ENCODE peak calls at places on chromosome 1, in eight cellular contexts. X is stomach; L is iPS DF 19.7; P is MG63; U is heart right ventricle; H is NCI-H2081; C is activated naive CD4-positive, alpha-beta T cell; Q is hypothalamus. W is an unnamed sample.

GRCh38 chr1:160403244-160403643 is 2.9 kb downstream of the VANGL2 start:
- DNase-seq in X (no peak), Q (no peak), C (no peak), P (no peak), L (no peak), H (no peak), U (no peak), W (no peak)

GRCh38 chr1:214216031-214216430 is 64.9 kb upstream of the SMYD2 start:
- DNase-seq in U (no peak), P (no peak), C (no peak), L (no peak), X (no peak), H (no peak), Q (no peak), W (no peak)

GRCh38 chr1:180141381-180141934 is 13.2 kb upstream of the QSOX1 start:
- DNase-seq in Q (no peak), H (no peak), X (no peak), U (no peak), C (no peak), P (no peak), L (no peak), W (no peak)

GRCh38 chr1:55575571-55576279 is 360.6 kb upstream of the USP24 start:
- DNase-seq in L (no peak), X (no peak), P (peak), H (no peak), C (no peak), Q (peak), U (no peak), W (peak)

GRCh38 chr1:178267646-178268094 is 173.8 kb downstream of the RASAL2 start:
- DNase-seq in X (no peak), L (peak), H (no peak), U (no peak), Q (no peak), P (no peak), C (no peak), W (no peak)

GRCh38 chr1:118578276-118578675 is 393.2 kb upstream of the SPAG17 start:
- DNase-seq in P (no peak), X (no peak), H (no peak), Q (no peak), U (no peak), L (no peak), C (no peak), W (no peak)

GRCh38 chr1:70627910-70628309 is 216.8 kb downstream of the CTH start:
- DNase-seq in U (no peak), X (no peak), H (no peak), C (no peak), L (no peak), Q (no peak), P (no peak), W (no peak)

GRCh38 chr1:28132110-28132897 is 43.9 kb upstream of the EYA3 start:
- DNase-seq in X (no peak), P (no peak), Q (no peak), L (no peak), C (no peak), H (no peak), U (no peak), W (no peak)

GRCh38 chr1:58363639-58364038 is 182.9 kb downstream of the OMA1 start:
- DNase-seq in U (no peak), Q (no peak), P (no peak), H (no peak), X (no peak), C (no peak), L (no peak), W (no peak)

GRCh38 chr1:113320972-113321680 is 69.2 kb upstream of the MAGI3 start:
- DNase-seq in X (no peak), H (no peak), Q (no peak), U (no peak), C (no peak), L (no peak), P (no peak), W (no peak)

GRCh38 chr1:12549460-12550349 is 68.3 kb downstream of the DHRS3 start:
- DNase-seq in Q (no peak), H (no peak), P (peak), X (peak), L (no peak), U (peak), C (no peak), W (peak)

GRCh38 chr1:109935451-109935900 is 24.8 kb downstream of the CSF1 start:
- DNase-seq in C (no peak), L (no peak), U (no peak), X (peak), H (no peak), Q (no peak), P (no peak), W (no peak)

GRCh38 chr1:155177918-155178281 is 4.3 kb downstream of the TRIM46 start:
- DNase-seq in H (no peak), X (peak), U (no peak), P (no peak), Q (no peak), L (no peak), C (no peak), W (no peak)

GRCh38 chr1:173453982-173454381 is 23.2 kb upstream of the PRDX6 start:
- DNase-seq in H (no peak), Q (no peak), X (no peak), U (no peak), P (no peak), L (no peak), C (no peak), W (no peak)

GRCh38 chr1:47906466-47907191 is 90.6 kb downstream of the TRABD2B start:
- DNase-seq in Q (no peak), U (no peak), P (no peak), C (no peak), H (no peak), L (no peak), X (no peak), W (no peak)

GRCh38 chr1:96966536-96967138 is 245.1 kb downstream of the PTBP2 start:
- DNase-seq in X (peak), Q (peak), U (peak), P (peak), H (peak), L (peak), C (peak), W (peak)

GRCh38 chr1:245797592-245798366 is 643.0 kb downstream of the KIF26B start:
- DNase-seq in P (no peak), U (no peak), H (no peak), X (no peak), Q (no peak), C (no peak), L (no peak), W (no peak)